ENCODE peak calls at places on chromosomes 11 and 22, in six cellular contexts. Z is neuronal stem cell, U is IMR-90, B is H9, T is mesenchymal stem cell, F is H1. A is an unnamed sample.

GRCh38 chr11:66847461-66848232 is 4.4 kb downstream of the RCE1 start:
- DNase-seq in U (no peak), F (no peak), T (no peak), B (no peak), Z (no peak), A (no peak)

GRCh38 chr22:32994046-32994827 is 63.9 kb downstream of the SYN3 start:
- DNase-seq in U (no peak), T (no peak), B (no peak), F (peak), Z (peak), A (no peak)

GRCh38 chr22:50469377-50470305 is 5.2 kb downstream of the SBF1 start:
- DNase-seq in B (peak), U (peak), Z (no peak), F (no peak), T (peak), A (no peak)

GRCh38 chr22:27388090-27388600 is 413.4 kb downstream of the MN1 start:
- DNase-seq in B (no peak), U (no peak), F (no peak), T (no peak), Z (no peak), A (no peak)

GRCh38 chr22:41775976-41776375 is 24.5 kb upstream of the CCDC134 start:
- DNase-seq in Z (no peak), F (no peak), T (no peak), B (no peak), U (no peak), A (no peak)

GRCh38 chr11:62398011-62398994 is 20.5 kb upstream of the SCGB1A1 start:
- DNase-seq in Z (no peak), B (no peak), F (no peak), T (peak), U (peak), A (peak)

GRCh38 chr22:44801476-44801875 is 49.1 kb downstream of the ARHGAP8 start:
- DNase-seq in B (no peak), Z (no peak), F (no peak), T (no peak), U (no peak), A (no peak)

GRCh38 chr11:111535281-111535680 is 5.2 kb upstream of the LAYN start:
- DNase-seq in F (no peak), T (no peak), B (no peak), U (no peak), Z (no peak), A (no peak)

GRCh38 chr11:74984730-74985129 is 4.0 kb upstream of the NEU3 start:
- DNase-seq in B (no peak), U (no peak), F (no peak), T (no peak), Z (no peak), A (no peak)

GRCh38 chr11:2533642-2534115 is 88.9 kb downstream of the KCNQ1 start:
- DNase-seq in U (peak), F (peak), B (peak), T (peak), Z (peak), A (peak)

GRCh38 chr11:100863080-100863581 is 176.0 kb downstream of the ARHGAP42 start:
- DNase-seq in T (peak), B (no peak), U (peak), Z (peak), F (no peak), A (no peak)

GRCh38 chr22:49618689-49618953 is 209.1 kb downstream of the BRD1 start:
- DNase-seq in F (no peak), Z (no peak), U (no peak), T (no peak), B (no peak), A (no peak)

GRCh38 chr22:36279219-36279666 is 26.3 kb downstream of the APOL1 start:
- DNase-seq in T (no peak), F (no peak), U (no peak), B (no peak), Z (no peak), A (no peak)

GRCh38 chr11:2944953-2945756 is 15.9 kb upstream of the PHLDA2 start:
- DNase-seq in F (peak), B (peak), T (peak), U (peak), Z (peak), A (peak)

GRCh38 chr11:43576834-43577521 is 103.6 kb upstream of the HSD17B12 start:
- DNase-seq in F (peak), B (peak), U (peak), T (peak), Z (peak), A (peak)

GRCh38 chr22:50027639-50028537 is 15.3 kb upstream of the IL17REL start:
- DNase-seq in T (no peak), Z (no peak), F (no peak), B (peak), U (peak), A (peak)

GRCh38 chr11:114290503-114291239 is 5.5 kb upstream of the NNMT start:
- DNase-seq in B (no peak), F (no peak), Z (no peak), U (no peak), T (peak), A (peak)

GRCh38 chr22:44758354-44758969 is 6.1 kb downstream of the ARHGAP8 start:
- DNase-seq in B (no peak), U (peak), F (no peak), T (peak), Z (no peak), A (no peak)

GRCh38 chr22:46582281-46582811 is 37.8 kb upstream of the GRAMD4 start:
- DNase-seq in Z (no peak), T (no peak), U (no peak), B (peak), F (no peak), A (no peak)

GRCh38 chr11:111944651-111945051 is 7.5 kb downstream of the DIXDC1 start:
- DNase-seq in F (no peak), B (no peak), T (peak), Z (no peak), U (peak), A (no peak)

GRCh38 chr11:87740513-87740912 is 434.7 kb downstream of the RAB38 start:
- DNase-seq in B (no peak), T (no peak), U (no peak), F (no peak), Z (no peak), A (no peak)

GRCh38 chr11:111761056-111761455 is 5.1 kb downstream of the PPP2R1B start:
- DNase-seq in F (no peak), Z (no peak), B (no peak), U (no peak), T (no peak), A (no peak)

GRCh38 chr22:30062256-30062655 is 18.0 kb upstream of the HORMAD2 start:
- DNase-seq in Z (no peak), B (no peak), F (no peak), U (no peak), T (no peak), A (no peak)

GRCh38 chr22:24455751-24456426 is 28.5 kb downstream of the ADORA2A start:
- DNase-seq in F (no peak), B (no peak), T (no peak), Z (no peak), U (no peak), A (no peak)

GRCh38 chr11:134498326-134499139 is 86.5 kb upstream of the B3GAT1 start:
- DNase-seq in B (no peak), T (no peak), Z (no peak), U (no peak), F (no peak), A (no peak)

GRCh38 chr11:83736689-83737088 is 450.5 kb upstream of the CCDC90B start:
- DNase-seq in T (no peak), Z (no peak), B (no peak), U (no peak), F (no peak), A (no peak)

GRCh38 chr22:26617251-26618199 is at the start of gene CRYBB1:
- DNase-seq in B (no peak), T (no peak), Z (peak), U (peak), F (peak), A (no peak)

GRCh38 chr11:110355011-110355744 is 58.8 kb upstream of the RDX start:
- DNase-seq in B (peak), F (no peak), T (no peak), Z (no peak), U (no peak), A (no peak)
- H3K14ac ChIP-seq in B (no peak), F (no peak), T (no peak), Z (no peak), U (no peak), A (peak)

DNA sequence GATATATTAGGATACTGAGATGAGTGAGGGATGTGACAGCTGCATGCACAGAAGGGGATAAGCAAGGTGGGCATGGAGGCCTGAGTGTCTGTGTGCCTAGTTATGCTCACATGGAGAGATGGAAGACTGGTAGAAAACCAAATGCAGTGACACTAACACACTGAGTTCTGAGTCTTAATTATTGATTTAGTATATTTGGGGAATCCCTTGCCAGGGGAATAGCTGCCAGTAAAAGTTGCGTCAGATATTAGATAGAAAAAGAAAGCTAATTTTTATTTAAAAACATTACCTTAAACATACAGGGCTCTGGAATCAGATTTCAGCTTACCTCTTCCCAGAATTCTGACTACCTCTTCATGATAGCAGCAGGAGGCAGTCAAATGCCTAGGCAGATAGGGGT is 620.5 kb downstream of the METTL15 start:
- DNase-seq in Z (no peak), B (no peak), U (no peak), F (no peak), T (no peak), A (no peak)
- H3K14ac ChIP-seq in Z (no peak), B (no peak), U (peak), F (no peak), T (no peak), A (no peak)

GRCh38 chr22:48599346-48599745 is 1228.3 kb downstream of the BRD1 start:
- DNase-seq in Z (no peak), U (no peak), F (no peak), B (no peak), T (no peak), A (no peak)
- H3K14ac ChIP-seq in Z (peak), U (no peak), F (no peak), B (peak), T (no peak), A (no peak)

GRCh38 chr22:19748991-19749665 is 11.4 kb upstream of the TBX1 start:
- DNase-seq in U (no peak), T (no peak), F (no peak), Z (no peak), B (no peak), A (no peak)
- H3K14ac ChIP-seq in U (no peak), T (no peak), F (no peak), Z (no peak), B (no peak), A (no peak)

GRCh38 chr11:47070769-47071168 is 105.9 kb downstream of the ARFGAP2 start:
- DNase-seq in U (no peak), T (no peak), F (no peak), Z (no peak), B (no peak), A (no peak)
- H3K14ac ChIP-seq in U (no peak), T (no peak), F (no peak), Z (no peak), B (no peak), A (no peak)

GRCh38 chr11:102819491-102819890 is 21.5 kb upstream of the MMP1 start:
- DNase-seq in T (no peak), Z (no peak), F (no peak), B (no peak), U (no peak), A (no peak)
- H3K14ac ChIP-seq in T (no peak), Z (no peak), F (no peak), B (no peak), U (no peak), A (no peak)

DNA sequence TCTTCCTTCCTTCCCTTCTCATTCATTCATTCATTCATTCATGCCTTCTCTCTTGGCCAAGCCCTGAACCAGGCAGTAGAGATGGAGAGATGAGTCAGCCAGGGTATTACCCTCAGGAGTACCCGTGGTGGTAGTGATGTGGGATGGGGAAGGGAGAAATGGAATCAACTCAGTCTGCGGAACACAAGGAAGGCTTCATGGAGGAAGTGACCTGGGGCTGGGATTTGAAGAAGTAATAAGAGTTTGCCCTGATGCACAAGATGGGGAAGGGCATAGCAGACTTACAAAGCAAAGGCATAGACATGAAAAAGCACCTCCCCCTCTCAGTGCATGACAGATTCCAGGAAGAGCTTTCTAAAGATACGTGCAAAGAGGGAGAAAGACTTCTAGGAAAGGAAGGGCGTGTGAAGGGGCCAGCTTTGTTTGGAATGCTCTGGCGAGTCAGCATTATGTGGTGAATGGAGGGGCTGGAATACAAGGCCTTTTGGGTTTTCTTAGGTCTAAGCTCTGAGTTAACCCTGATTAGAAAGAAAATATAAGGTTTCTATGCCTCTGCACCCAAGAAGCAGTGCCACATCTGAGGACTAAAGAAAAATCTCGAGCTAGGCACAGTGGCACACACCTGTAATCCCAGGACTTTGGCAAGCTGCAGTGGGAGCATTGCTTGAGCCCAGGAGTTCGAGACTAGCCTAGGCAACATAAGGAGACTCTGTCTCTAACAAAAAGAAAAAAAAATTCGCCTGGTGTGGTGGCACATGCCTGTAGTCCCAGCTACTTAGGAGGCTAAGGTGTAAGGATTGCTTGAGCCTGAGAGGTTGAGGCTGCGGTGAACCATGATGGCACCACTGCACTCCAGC is 36.4 kb upstream of the ACER3 start:
- DNase-seq in Z (no peak), B (no peak), F (no peak), U (peak), T (peak), A (no peak)
- H3K14ac ChIP-seq in Z (no peak), B (no peak), F (no peak), U (peak), T (no peak), A (peak)

GRCh38 chr22:34255042-34255441 is 334.8 kb upstream of the LARGE1 start:
- DNase-seq in B (no peak), U (no peak), F (no peak), T (no peak), Z (no peak), A (no peak)
- H3K14ac ChIP-seq in B (no peak), U (no peak), F (no peak), T (no peak), Z (no peak), A (no peak)

GRCh38 chr11:60182546-60183330 is at the start of gene MS4A6A:
- DNase-seq in T (no peak), Z (no peak), B (no peak), U (no peak), F (no peak), A (no peak)
- H3K14ac ChIP-seq in T (no peak), Z (no peak), B (no peak), U (no peak), F (no peak), A (no peak)

GRCh38 chr11:1257366-1257765 is 34.5 kb downstream of the MUC5B start:
- DNase-seq in F (no peak), T (no peak), U (no peak), B (no peak), Z (no peak), A (no peak)
- H3K14ac ChIP-seq in F (no peak), T (no peak), U (no peak), B (no peak), Z (no peak), A (no peak)

A was measured in trophoblast cell.